ENCODE peak calls at places on chromosomes 16 and 17, in five cellular contexts. Z, T, K, G and U are unnamed samples.

GRCh38 chr16:63361032-63361624 is 1324.9 kb upstream of the CDH8 start:
- DNase-seq in T (peak), Z (peak), G (peak), K (peak), U (peak)

GRCh38 chr17:47732399-47733046 is 513 bp upstream of the TBX21 start:
- DNase-seq in Z (no peak), T (peak), G (no peak), K (no peak), U (no peak)

GRCh38 chr17:16935241-16935663 is 36.7 kb downstream of the TNFRSF13B start:
- DNase-seq in G (no peak), T (no peak), K (no peak), Z (no peak), U (no peak)

GRCh38 chr17:77281024-77281903 is 140.5 kb downstream of the SEC14L1 start:
- DNase-seq in Z (no peak), K (no peak), G (peak), T (peak), U (peak)

GRCh38 chr16:59210955-59211541 is 476.9 kb upstream of the GOT2 start:
- DNase-seq in Z (peak), T (no peak), G (peak), K (peak), U (no peak)

GRCh38 chr16:89395150-89396142 is 94.9 kb downstream of the ANKRD11 start:
- DNase-seq in T (peak), K (peak), G (peak), Z (peak), U (no peak)

GRCh38 chr17:46875849-46876352 is 24.5 kb downstream of the WNT9B start:
- DNase-seq in G (no peak), Z (no peak), T (no peak), K (no peak), U (no peak)

GRCh38 chr17:13273744-13274295 is 256.0 kb upstream of the ELAC2 start:
- DNase-seq in K (peak), T (no peak), Z (no peak), G (peak), U (no peak)

GRCh38 chr17:78618264-78619066 is 41.3 kb upstream of the DNAH17 start:
- DNase-seq in T (no peak), G (no peak), Z (no peak), K (peak), U (no peak)

GRCh38 chr16:64469906-64470702 is 651.8 kb downstream of the CDH11 start:
- DNase-seq in K (peak), T (no peak), G (no peak), Z (no peak), U (no peak)

GRCh38 chr16:13099822-13100221 is 198.4 kb downstream of the SHISA9 start:
- DNase-seq in K (no peak), G (no peak), Z (no peak), T (no peak), U (no peak)

GRCh38 chr16:79370736-79371135 is 229.8 kb downstream of the MAF start:
- DNase-seq in Z (no peak), G (no peak), T (no peak), K (no peak), U (no peak)

GRCh38 chr16:65576631-65577030 is 454.8 kb upstream of the CDH11 start:
- DNase-seq in G (no peak), K (no peak), Z (no peak), T (no peak), U (no peak)

GRCh38 chr16:17364319-17365210 is 106.2 kb downstream of the XYLT1 start:
- DNase-seq in K (peak), G (peak), T (peak), Z (peak), U (no peak)

GRCh38 chr16:57795431-57795878 is 6.8 kb downstream of the KIFC3 start:
- DNase-seq in Z (peak), K (peak), G (peak), T (peak), U (peak)

GRCh38 chr17:47324224-47325020 is 667 bp downstream of the EFCAB13 start:
- DNase-seq in Z (no peak), G (peak), K (peak), T (no peak), U (peak)

GRCh38 chr17:73549841-73550430 is 94.3 kb downstream of the SDK2 start:
- DNase-seq in G (no peak), T (peak), K (no peak), Z (no peak), U (no peak)

GRCh38 chr16:48478418-48478817 is 93.2 kb upstream of the SIAH1 start:
- DNase-seq in Z (no peak), G (no peak), K (no peak), T (no peak), U (no peak)

GRCh38 chr17:82297280-82297803 is 20.1 kb downstream of the CD7 start:
- DNase-seq in T (peak), Z (peak), G (no peak), K (peak), U (peak)

GRCh38 chr16:86671486-86672214 is 93.3 kb downstream of the FOXL1 start:
- DNase-seq in Z (no peak), K (no peak), G (peak), T (no peak), U (no peak)

GRCh38 chr17:70239391-70239826 is 70.1 kb downstream of the KCNJ2 start:
- DNase-seq in Z (no peak), G (no peak), T (no peak), K (no peak), U (no peak)

GRCh38 chr17:13594762-13595697 is 6.7 kb downstream of the HS3ST3A1 start:
- DNase-seq in G (peak), T (peak), Z (peak), K (peak), U (peak)

GRCh38 chr16:33059206-33059605 is 134.8 kb upstream of the TP53TG3C start:
- DNase-seq in Z (no peak), G (no peak), K (no peak), T (no peak), U (no peak)

GRCh38 chr16:11968577-11968976 is 3.6 kb downstream of the TNFRSF17 start:
- DNase-seq in T (no peak), Z (no peak), G (no peak), K (no peak), U (no peak)

GRCh38 chr17:1939979-1940809 is 84.9 kb downstream of the RTN4RL1 start:
- DNase-seq in K (no peak), Z (no peak), T (peak), G (no peak), U (no peak)

GRCh38 chr17:2982854-2983636 is 80.4 kb downstream of the OR1D5 start:
- DNase-seq in T (no peak), Z (peak), G (peak), K (peak), U (no peak)
- TF ChIP-seq CTCF in T (peak), Z (peak), G (peak), K (peak), U (no peak)

DNA sequence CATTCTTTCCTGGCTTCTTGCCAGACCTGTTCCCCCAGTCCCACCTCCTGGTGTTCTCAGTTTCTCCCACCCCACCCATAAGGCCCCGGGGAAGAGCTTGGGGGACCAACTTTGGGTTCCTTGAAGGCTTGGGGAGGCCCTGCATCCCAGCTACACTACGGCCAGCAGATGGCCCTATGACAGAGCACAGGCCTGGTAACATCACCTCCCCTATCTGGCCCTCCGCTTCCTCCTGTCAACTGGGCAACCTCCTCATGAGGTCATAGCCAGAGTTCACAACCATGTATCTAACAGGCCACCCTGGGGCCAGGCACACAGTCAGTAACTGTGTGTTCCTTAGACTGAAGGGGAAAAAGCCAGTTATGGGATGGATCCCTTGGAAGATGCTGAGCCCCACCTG is 31.4 kb downstream of the MYO15A start:
- DNase-seq in K (peak), G (peak), T (peak), Z (no peak), U (no peak)
- TF ChIP-seq CTCF in K (peak), G (peak), T (peak), Z (peak), U (peak)

DNA sequence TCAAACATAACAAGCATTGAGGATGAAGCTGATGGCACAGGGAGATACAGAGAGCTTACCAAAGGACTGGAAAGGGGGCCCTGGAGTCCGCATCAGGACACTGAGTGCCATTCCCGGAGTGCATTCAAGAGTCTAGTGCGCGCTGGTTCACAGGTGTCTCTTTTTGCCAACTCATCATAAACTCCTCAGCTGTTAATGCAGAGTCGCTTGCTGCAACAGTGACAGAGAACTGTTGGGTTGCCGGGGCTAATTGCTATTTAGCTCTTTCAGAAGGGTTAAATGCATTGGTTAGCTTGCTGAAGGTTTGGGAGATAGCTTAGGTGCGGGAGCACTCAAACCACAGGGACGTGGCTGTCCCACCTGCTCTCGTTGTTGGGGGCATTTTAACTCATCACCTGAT is 1091.6 kb upstream of the EEF2KMT start:
- DNase-seq in G (no peak), Z (no peak), T (no peak), K (no peak), U (no peak)
- TF ChIP-seq CTCF in G (no peak), Z (no peak), T (no peak), K (no peak), U (no peak)

GRCh38 chr16:66926171-66926570 is 836 bp upstream of the RRAD start:
- DNase-seq in Z (no peak), K (no peak), T (no peak), G (no peak), U (peak)

GRCh38 chr16:66927012-66927436 is 1.7 kb upstream of the RRAD start:
- DNase-seq in Z (peak), G (peak), T (no peak), K (peak), U (peak)

GRCh38 chr16:66923866-66924265 is 1.5 kb downstream of the RRAD start:
- DNase-seq in G (no peak), Z (no peak), K (no peak), T (no peak), U (no peak)

GRCh38 chr16:66924527-66925321 is 611 bp downstream of the RRAD start:
- DNase-seq in Z (no peak), T (peak), G (no peak), K (no peak), U (peak)

GRCh38 chr16:66925322-66925840 is at the start of gene RRAD:
- DNase-seq in T (no peak), K (peak), Z (no peak), G (peak), U (peak)
- TF ChIP-seq CTCF in T (no peak), K (no peak), Z (no peak), G (no peak), U (no peak)